ENCODE peak calls at places on chromosomes 12 and 14, in nine cellular contexts. Y, U, T, Z, R, M, H, G and S are unnamed samples.
A peak's percentile ranks its signal among the peaks of the same experiment; 100 is the strongest.

GRCh38 chr14:38189930-38190726 is 17.6 kb upstream of the SSTR1 start:
- DNase-seq in Y (no peak), U (no peak), T (no peak), Z (no peak), R (no peak), M (no peak), H (no peak), G (no peak), S (no peak)

GRCh38 chr14:75292886-75293285 is 14.3 kb downstream of the FOS start:
- DNase-seq in Y (no peak), U (no peak), T (no peak), Z (peak; percentile 27), R (no peak), M (no peak), H (no peak), G (peak; percentile 51), S (no peak)

GRCh38 chr14:76812093-76812421 is 625 bp downstream of the ANGEL1 start:
- DNase-seq in Y (no peak), U (peak; percentile 16), T (no peak), Z (no peak), R (no peak), M (no peak), H (no peak), G (no peak), S (no peak)

GRCh38 chr14:106848330-106849121 is 1322.1 kb downstream of the TMEM121 start:
- DNase-seq in Y (no peak), U (peak; percentile 85), T (peak; percentile 31), Z (no peak), R (no peak), M (no peak), H (no peak), G (peak; percentile 60), S (peak; percentile 12)

GRCh38 chr14:92040431-92041040 is 677 bp upstream of the TRIP11 start:
- DNase-seq in Y (peak; percentile 25), U (peak; percentile 54), T (no peak), Z (no peak), R (no peak), M (peak; percentile 32), H (peak; percentile 47), G (peak; percentile 49), S (no peak)

GRCh38 chr14:103916636-103917262 is 11.5 kb upstream of the TDRD9 start:
- DNase-seq in Y (no peak), U (no peak), T (no peak), Z (no peak), R (no peak), M (no peak), H (no peak), G (no peak), S (no peak)

GRCh38 chr12:3998968-3999792 is 126.0 kb upstream of the PARP11 start:
- DNase-seq in Y (no peak), U (peak; percentile 96), T (no peak), Z (no peak), R (no peak), M (no peak), H (no peak), G (peak; percentile 57), S (no peak)

GRCh38 chr14:72688990-72689677 is 204.8 kb downstream of the DPF3 start:
- DNase-seq in Y (no peak), U (no peak), T (no peak), Z (no peak), R (peak; percentile 45), M (no peak), H (no peak), G (no peak), S (no peak)

GRCh38 chr14:32986791-32987545 is 48.3 kb downstream of the NPAS3 start:
- DNase-seq in Y (no peak), U (no peak), T (no peak), Z (no peak), R (no peak), M (peak; percentile 16), H (no peak), G (no peak), S (no peak)

GRCh38 chr12:67925551-67925950 is 63.7 kb upstream of the IFNG-AS1 start:
- DNase-seq in Y (no peak), U (peak; percentile 17), T (no peak), Z (no peak), R (no peak), M (no peak), H (no peak), G (no peak), S (no peak)

GRCh38 chr12:117093918-117094630 is 5.1 kb downstream of the TESC start:
- DNase-seq in Y (no peak), U (no peak), T (no peak), Z (no peak), R (no peak), M (no peak), H (no peak), G (no peak), S (no peak)

GRCh38 chr12:84355561-84355960 is 557.0 kb downstream of the SLC6A15 start:
- DNase-seq in Y (no peak), U (peak; percentile 35), T (no peak), Z (no peak), R (no peak), M (no peak), H (no peak), G (no peak), S (no peak)

GRCh38 chr12:64670856-64671639 is 60.8 kb downstream of the RASSF3 start:
- DNase-seq in Y (no peak), U (peak; percentile 78), T (peak; percentile 56), Z (no peak), R (no peak), M (peak; percentile 71), H (no peak), G (peak; percentile 73), S (no peak)

GRCh38 chr12:64671682-64672081 is 61.4 kb downstream of the RASSF3 start:
- DNase-seq in Y (no peak), U (peak; percentile 18), T (no peak), Z (no peak), R (no peak), M (no peak), H (no peak), G (no peak), S (peak; percentile 32)

GRCh38 chr12:64670039-64670438 is 59.7 kb downstream of the RASSF3 start:
- DNase-seq in Y (no peak), U (no peak), T (no peak), Z (no peak), R (no peak), M (no peak), H (peak; percentile 34), G (no peak), S (no peak)

GRCh38 chr12:64666054-64666914 is 56.0 kb downstream of the RASSF3 start:
- DNase-seq in Y (no peak), U (no peak), T (no peak), Z (no peak), R (no peak), M (peak; percentile 36), H (no peak), G (no peak), S (no peak)

DNA sequence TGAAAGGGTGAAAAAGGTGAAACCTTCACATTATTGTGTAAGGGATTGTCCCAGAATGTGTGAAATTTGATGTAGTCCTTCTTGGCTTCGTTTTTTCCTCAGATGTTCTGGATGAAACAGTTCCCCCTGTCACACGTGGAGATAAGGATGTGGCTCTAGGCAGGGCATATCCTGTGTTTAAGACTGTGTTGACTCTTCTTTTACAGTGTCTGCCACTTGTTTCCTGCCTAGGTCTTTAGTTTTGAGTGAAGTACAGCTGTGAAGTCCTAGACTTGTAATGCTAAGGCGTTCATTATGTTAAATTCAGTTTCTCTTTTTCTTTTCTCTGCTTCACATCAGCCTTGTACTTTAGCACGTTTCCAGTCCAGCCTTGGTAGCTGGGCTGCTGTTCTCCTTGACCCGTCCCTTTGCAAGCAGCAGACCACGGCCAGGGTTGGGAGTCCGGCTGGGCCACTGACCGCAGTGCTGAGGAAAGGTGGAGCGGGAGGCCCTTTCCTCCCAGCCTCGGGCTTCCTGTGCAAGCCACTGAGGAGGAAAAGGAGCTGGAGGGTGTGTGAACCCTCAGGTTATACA is 59.1 kb downstream of the RASSF3 start:
- DNase-seq in Y (peak; percentile 73), U (peak; percentile 17), T (peak; percentile 46), Z (no peak), R (no peak), M (peak; percentile 50), H (peak; percentile 47), G (peak; percentile 80), S (no peak)
- H3K4me1 ChIP-seq in Y (peaks cover 77% of the 10 kb centered on the region), U (peaks cover 42% of the 10 kb centered on the region), T (peaks cover 30% of the 10 kb centered on the region), Z (peaks cover 100% of the 10 kb centered on the region), R (peaks cover 34% of the 10 kb centered on the region), M (peaks cover 86% of the 10 kb centered on the region), H (peaks cover 56% of the 10 kb centered on the region), G (peaks cover 96% of the 10 kb centered on the region), S (peaks cover 43% of the 10 kb centered on the region)

DNA sequence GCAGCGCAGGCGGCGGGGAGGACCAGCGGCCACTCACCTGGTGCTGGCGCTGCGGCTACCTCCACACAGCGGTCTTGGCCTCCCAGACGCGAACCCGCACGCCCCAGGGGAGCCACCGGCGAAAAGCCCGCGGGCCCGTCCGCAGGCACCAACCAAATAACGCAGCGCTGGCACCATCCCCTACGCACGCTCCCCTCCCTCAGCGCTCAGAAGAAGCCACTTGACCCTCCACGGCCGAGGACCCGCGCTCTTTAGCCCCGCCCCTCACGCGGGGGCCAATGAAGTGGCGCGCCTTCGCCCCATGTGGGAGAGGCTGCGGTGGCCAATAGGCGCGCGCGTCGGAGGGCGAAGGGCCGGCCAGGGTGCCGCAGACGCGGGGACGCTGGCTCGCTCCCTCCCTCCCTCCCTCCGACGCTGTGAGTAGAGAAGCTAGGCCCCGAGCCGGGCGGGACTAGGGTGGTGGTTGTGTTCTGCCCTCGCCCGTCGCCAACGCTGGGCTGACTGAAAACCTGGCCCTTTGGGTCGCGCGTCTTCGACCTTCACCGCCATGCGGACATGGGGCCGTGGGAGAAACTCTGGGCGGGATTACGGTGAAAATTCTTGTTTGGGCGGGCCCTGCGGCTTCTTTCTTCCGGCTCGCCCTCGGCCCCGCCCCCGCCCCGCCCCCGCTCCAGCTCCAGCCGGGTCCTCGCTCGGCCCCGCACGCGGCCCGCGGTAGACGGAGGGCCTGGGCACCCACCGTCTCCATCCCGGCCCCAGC is at the start of the genes DMAC2L and L2HGDH:
- DNase-seq in Y (peak; percentile 74), U (peak; percentile 95), T (peak; percentile 89), Z (peak; percentile 91), R (peak; percentile 95), M (peak; percentile 95), H (peak; percentile 98), G (peak; percentile 96), S (peak; percentile 97)
- TF ChIP-seq CTCF in Y (no peak), U (no peak), T (no peak), Z (peak; percentile 18), R (no peak), M (no peak), H (peak; percentile 4), G (no peak), S (no peak)

GRCh38 chr12:52834727-52835001 is 553 bp upstream of the KRT79 start:
- DNase-seq in Y (no peak), U (no peak), T (no peak), Z (no peak), R (no peak), M (no peak), H (no peak), G (no peak), S (no peak)
- H3K4me3 ChIP-seq in Y (no peak overlapping the region), U (no peak overlapping the region), T (no peak overlapping the region), Z (no peak overlapping the region), R (no peak overlapping the region), M (no peak overlapping the region), H (no peak overlapping the region), G (no peak overlapping the region), S (no peak overlapping the region)

DNA sequence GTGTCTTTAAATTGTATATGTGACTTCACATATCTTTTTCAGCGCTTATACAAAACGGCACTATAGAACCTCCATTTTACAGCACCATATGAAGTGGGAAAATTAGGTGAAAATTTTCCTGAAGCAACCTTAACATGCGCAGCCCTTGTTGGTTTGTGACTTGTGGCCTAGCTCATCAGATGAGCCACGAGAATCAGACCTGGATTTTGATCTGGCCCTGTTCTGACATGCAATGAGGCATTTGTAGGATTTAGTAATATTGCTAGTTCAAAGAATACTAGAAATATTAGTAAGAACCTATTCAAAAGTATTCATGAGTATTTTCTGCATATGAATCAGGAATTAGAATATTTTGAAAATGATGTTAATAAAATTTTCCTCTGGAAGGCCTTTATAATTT is 2.9 kb downstream of the CDKN1B start:
- DNase-seq in Y (no peak), U (peak; percentile 65), T (no peak), Z (no peak), R (no peak), M (no peak), H (no peak), G (no peak), S (no peak)
- H3K4me1 ChIP-seq in Y (peaks cover 11% of the 10 kb centered on the region), U (peaks cover 48% of the 10 kb centered on the region), T (no peaks in the 10 kb centered on the region), Z (peaks cover 54% of the 10 kb centered on the region), R (peaks cover 14% of the 10 kb centered on the region), M (peaks cover 36% of the 10 kb centered on the region), H (peaks cover 29% of the 10 kb centered on the region), G (peaks cover 65% of the 10 kb centered on the region), S (peaks cover 7% of the 10 kb centered on the region)